ENCODE peak calls at places on chromosome X, in seven cellular contexts. One of them, this sample, is unnamed.

GRCh38 chrX:10414872-10415703 is 205.3 kb downstream of the MID1 start:
- DNase-seq in HL-60: no peak
- DNase-seq in upper lobe of left lung: no peak
- DNase-seq in GM12892: no peak
- DNase-seq in breast epithelium: no peak
- DNase-seq in spleen: no peak
- DNase-seq in sigmoid colon: no peak
- DNase-seq in this sample: no peak

GRCh38 chrX:81414630-81415029 is 212.7 kb downstream of the SH3BGRL start:
- DNase-seq in sigmoid colon: no peak
- DNase-seq in spleen: no peak
- DNase-seq in breast epithelium: no peak
- DNase-seq in HL-60: no peak
- DNase-seq in upper lobe of left lung: no peak
- DNase-seq in GM12892: no peak
- DNase-seq in this sample: no peak

GRCh38 chrX:150767475-150768131 is 74.4 kb downstream of the MTMR1 start:
- DNase-seq in breast epithelium: no peak
- DNase-seq in HL-60: peak; percentile 63
- DNase-seq in upper lobe of left lung: no peak
- DNase-seq in sigmoid colon: no peak
- DNase-seq in GM12892: no peak
- DNase-seq in spleen: no peak
- DNase-seq in this sample: no peak

GRCh38 chrX:153828723-153829548 is 1.4 kb downstream of the PDZD4 start:
- DNase-seq in GM12892: no peak
- DNase-seq in breast epithelium: no peak
- DNase-seq in spleen: peak; percentile 64
- DNase-seq in sigmoid colon: peak; percentile 52
- DNase-seq in HL-60: no peak
- DNase-seq in upper lobe of left lung: peak; percentile 34
- DNase-seq in this sample: no peak

GRCh38 chrX:17563076-17563475 is 174.2 kb upstream of the SCML1 start:
- DNase-seq in HL-60: no peak
- DNase-seq in upper lobe of left lung: no peak
- DNase-seq in GM12892: no peak
- DNase-seq in spleen: no peak
- DNase-seq in breast epithelium: no peak
- DNase-seq in sigmoid colon: no peak
- DNase-seq in this sample: no peak

GRCh38 chrX:41921492-41922124 is 1.7 kb downstream of the CASK start:
- DNase-seq in sigmoid colon: no peak
- DNase-seq in upper lobe of left lung: no peak
- DNase-seq in breast epithelium: no peak
- DNase-seq in spleen: no peak
- DNase-seq in HL-60: peak; percentile 58
- DNase-seq in GM12892: no peak
- DNase-seq in this sample: no peak

GRCh38 chrX:141619336-141619735 is 29.8 kb downstream of the SPANXA2 start:
- DNase-seq in spleen: no peak
- DNase-seq in upper lobe of left lung: no peak
- DNase-seq in breast epithelium: no peak
- DNase-seq in HL-60: no peak
- DNase-seq in sigmoid colon: no peak
- DNase-seq in GM12892: no peak
- DNase-seq in this sample: no peak

GRCh38 chrX:133859336-133859735 is 126.1 kb downstream of the GPC3 start:
- DNase-seq in breast epithelium: no peak
- DNase-seq in spleen: no peak
- DNase-seq in sigmoid colon: no peak
- DNase-seq in HL-60: no peak
- DNase-seq in upper lobe of left lung: no peak
- DNase-seq in GM12892: no peak
- DNase-seq in this sample: no peak

GRCh38 chrX:42028113-42028512 is 104.8 kb upstream of the CASK start:
- DNase-seq in breast epithelium: no peak
- DNase-seq in spleen: no peak
- DNase-seq in GM12892: no peak
- DNase-seq in upper lobe of left lung: no peak
- DNase-seq in HL-60: no peak
- DNase-seq in sigmoid colon: no peak
- DNase-seq in this sample: no peak

GRCh38 chrX:15072880-15073279 is 197.0 kb downstream of the ASB9 start:
- DNase-seq in sigmoid colon: no peak
- DNase-seq in GM12892: no peak
- DNase-seq in HL-60: no peak
- DNase-seq in upper lobe of left lung: no peak
- DNase-seq in spleen: no peak
- DNase-seq in breast epithelium: no peak
- DNase-seq in this sample: no peak

GRCh38 chrX:119784747-119785446 is 6.5 kb downstream of the RPL39 start:
- DNase-seq in breast epithelium: no peak
- DNase-seq in sigmoid colon: no peak
- DNase-seq in HL-60: peak; percentile 72
- DNase-seq in upper lobe of left lung: no peak
- DNase-seq in GM12892: no peak
- DNase-seq in spleen: peak; percentile 77
- DNase-seq in this sample: no peak

GRCh38 chrX:119194631-119195030 is 41.5 kb upstream of the PGRMC1 start:
- DNase-seq in sigmoid colon: no peak
- DNase-seq in spleen: no peak
- DNase-seq in HL-60: no peak
- DNase-seq in upper lobe of left lung: no peak
- DNase-seq in GM12892: no peak
- DNase-seq in breast epithelium: no peak
- DNase-seq in this sample: no peak

GRCh38 chrX:130091976-130092522 is 18.2 kb downstream of the ELF4 start:
- DNase-seq in GM12892: peak; percentile 90
- DNase-seq in spleen: peak; percentile 97
- DNase-seq in sigmoid colon: no peak
- DNase-seq in breast epithelium: no peak
- DNase-seq in upper lobe of left lung: peak; percentile 71
- DNase-seq in HL-60: peak; percentile 95
- DNase-seq in this sample: no peak

GRCh38 chrX:2299871-2300270 is 200.9 kb downstream of the DHRSX start:
- DNase-seq in GM12892: no peak
- DNase-seq in spleen: no peak
- DNase-seq in HL-60: no peak
- DNase-seq in breast epithelium: no peak
- DNase-seq in sigmoid colon: no peak
- DNase-seq in upper lobe of left lung: no peak
- DNase-seq in this sample: no peak

GRCh38 chrX:37653397-37654085 is 32.0 kb upstream of the XK start:
- DNase-seq in upper lobe of left lung: no peak
- DNase-seq in GM12892: no peak
- DNase-seq in sigmoid colon: no peak
- DNase-seq in spleen: no peak
- DNase-seq in breast epithelium: no peak
- DNase-seq in HL-60: no peak
- DNase-seq in this sample: no peak

GRCh38 chrX:121000589-121000988 is 15.0 kb upstream of the CT47A1 start:
- DNase-seq in upper lobe of left lung: no peak
- DNase-seq in breast epithelium: no peak
- DNase-seq in spleen: no peak
- DNase-seq in HL-60: no peak
- DNase-seq in GM12892: no peak
- DNase-seq in sigmoid colon: no peak
- DNase-seq in this sample: no peak

GRCh38 chrX:7204619-7205018 is 56.7 kb upstream of the PUDP start:
- DNase-seq in spleen: no peak
- DNase-seq in upper lobe of left lung: no peak
- DNase-seq in HL-60: no peak
- DNase-seq in breast epithelium: no peak
- DNase-seq in sigmoid colon: no peak
- DNase-seq in GM12892: no peak
- DNase-seq in this sample: no peak

GRCh38 chrX:13376857-13377441 is 57.1 kb upstream of the ATXN3L start:
- DNase-seq in HL-60: no peak
- DNase-seq in breast epithelium: peak; percentile 47
- DNase-seq in sigmoid colon: no peak
- DNase-seq in GM12892: no peak
- DNase-seq in spleen: no peak
- DNase-seq in upper lobe of left lung: no peak
- DNase-seq in this sample: no peak

GRCh38 chrX:30735839-30736238 is 82.6 kb downstream of the GK start:
- DNase-seq in upper lobe of left lung: no peak
- DNase-seq in HL-60: peak; percentile 70
- DNase-seq in sigmoid colon: no peak
- DNase-seq in spleen: no peak
- DNase-seq in GM12892: peak; percentile 6
- DNase-seq in breast epithelium: no peak
- DNase-seq in this sample: no peak

GRCh38 chrX:145821291-145821897 is 3.8 kb downstream of the SLITRK2 start:
- DNase-seq in GM12892: no peak
- DNase-seq in upper lobe of left lung: peak; percentile 50
- DNase-seq in sigmoid colon: no peak
- DNase-seq in breast epithelium: no peak
- DNase-seq in spleen: no peak
- DNase-seq in HL-60: no peak
- DNase-seq in this sample: no peak

GRCh38 chrX:119686087-119686639 is 6.8 kb downstream of the SEPTIN6 start:
- DNase-seq in GM12892: no peak
- DNase-seq in breast epithelium: no peak
- DNase-seq in upper lobe of left lung: no peak
- DNase-seq in spleen: peak; percentile 79
- DNase-seq in sigmoid colon: no peak
- DNase-seq in HL-60: no peak
- DNase-seq in this sample: no peak

GRCh38 chrX:27924261-27924660 is 57.0 kb downstream of the DCAF8L1 start:
- DNase-seq in sigmoid colon: no peak
- DNase-seq in upper lobe of left lung: no peak
- DNase-seq in GM12892: no peak
- DNase-seq in breast epithelium: no peak
- DNase-seq in HL-60: no peak
- DNase-seq in spleen: no peak
- DNase-seq in this sample: no peak

GRCh38 chrX:43655151-43655676 is 885 bp upstream of the MAOA start:
- DNase-seq in HL-60: no peak
- DNase-seq in spleen: no peak
- DNase-seq in GM12892: no peak
- DNase-seq in sigmoid colon: peak; percentile 76
- DNase-seq in breast epithelium: peak; percentile 20
- DNase-seq in upper lobe of left lung: no peak
- DNase-seq in this sample: no peak

GRCh38 chrX:43661521-43662240 is 5.6 kb downstream of the MAOA start:
- DNase-seq in GM12892: no peak
- DNase-seq in upper lobe of left lung: no peak
- DNase-seq in sigmoid colon: no peak
- DNase-seq in breast epithelium: no peak
- DNase-seq in HL-60: no peak
- DNase-seq in spleen: no peak
- DNase-seq in this sample: no peak

GRCh38 chrX:43654431-43655150 is 1.5 kb upstream of the MAOA start:
- DNase-seq in spleen: peak; percentile 96
- DNase-seq in GM12892: peak; percentile 61
- DNase-seq in upper lobe of left lung: peak; percentile 96
- DNase-seq in breast epithelium: peak; percentile 92
- DNase-seq in HL-60: peak; percentile 85
- DNase-seq in sigmoid colon: peak; percentile 97
- DNase-seq in this sample: peak; percentile 96

DNA sequence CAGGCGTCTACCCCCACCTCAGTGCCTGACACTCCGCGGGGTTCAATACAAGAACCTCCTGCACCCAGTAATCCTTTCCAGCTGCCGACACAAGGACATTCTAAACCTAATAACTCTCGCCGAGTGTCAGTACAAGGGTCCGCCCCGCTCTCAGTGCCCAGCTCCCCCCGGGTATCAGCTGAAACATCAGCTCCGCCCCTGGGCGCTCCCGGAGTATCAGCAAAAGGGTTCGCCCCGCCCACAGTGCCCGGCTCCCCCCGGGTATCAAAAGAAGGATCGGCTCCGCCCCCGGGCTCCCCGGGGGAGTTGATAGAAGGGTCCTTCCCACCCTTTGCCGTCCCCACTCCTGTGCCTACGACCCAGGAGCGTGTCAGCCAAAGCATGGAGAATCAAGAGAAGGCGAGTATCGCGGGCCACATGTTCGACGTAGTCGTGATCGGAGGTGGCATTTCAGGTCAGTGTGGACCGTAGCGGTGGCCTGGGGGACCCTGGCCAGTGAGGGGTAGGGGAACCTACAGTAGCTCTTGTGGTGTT is at the start of gene MAOA:
- DNase-seq in spleen: peak; percentile 83
- DNase-seq in sigmoid colon: peak; percentile 92
- DNase-seq in GM12892: no peak
- DNase-seq in HL-60: no peak
- DNase-seq in upper lobe of left lung: peak; percentile 89
- DNase-seq in breast epithelium: peak; percentile 66
- DNase-seq in this sample: peak; percentile 94
- TF ChIP-seq POLR2AphosphoS5 in spleen: peak; percentile 50
- TF ChIP-seq POLR2AphosphoS5 in sigmoid colon: peak; percentile 86
- TF ChIP-seq POLR2AphosphoS5 in GM12892: no peak
- TF ChIP-seq POLR2AphosphoS5 in HL-60: no peak
- TF ChIP-seq POLR2AphosphoS5 in upper lobe of left lung: no peak
- TF ChIP-seq POLR2AphosphoS5 in breast epithelium: no peak
- TF ChIP-seq POLR2AphosphoS5 in this sample: peak; percentile 64

DNA sequence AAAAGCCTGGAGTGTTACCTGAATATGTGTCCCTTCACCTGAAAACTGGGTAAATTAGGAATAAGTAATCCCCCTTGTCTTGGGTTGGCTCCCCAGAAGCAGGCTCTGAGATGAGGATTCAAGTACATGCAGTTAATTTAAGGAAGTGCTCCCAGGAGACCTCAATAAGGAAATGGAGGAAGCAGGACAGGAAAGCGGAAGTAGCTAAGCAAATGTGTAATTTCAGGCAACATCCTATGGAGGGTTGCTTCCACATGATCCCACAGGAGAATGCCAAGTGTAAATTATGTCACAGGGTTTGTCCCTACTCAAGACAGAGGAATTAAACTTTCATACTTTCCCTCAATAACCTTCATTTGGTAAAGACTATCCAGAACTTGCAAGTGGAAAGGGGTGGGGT is 48.1 kb upstream of the ARHGEF6 start:
- DNase-seq in upper lobe of left lung: no peak
- DNase-seq in GM12892: no peak
- DNase-seq in breast epithelium: no peak
- DNase-seq in sigmoid colon: no peak
- DNase-seq in spleen: no peak
- DNase-seq in HL-60: peak; percentile 56
- DNase-seq in this sample: no peak
- TF ChIP-seq POLR2AphosphoS5 in upper lobe of left lung: no peak
- TF ChIP-seq POLR2AphosphoS5 in GM12892: no peak
- TF ChIP-seq POLR2AphosphoS5 in breast epithelium: no peak
- TF ChIP-seq POLR2AphosphoS5 in sigmoid colon: no peak
- TF ChIP-seq POLR2AphosphoS5 in spleen: no peak
- TF ChIP-seq POLR2AphosphoS5 in HL-60: no peak
- TF ChIP-seq POLR2AphosphoS5 in this sample: no peak

GRCh38 chrX:152070186-152070585 is 68.2 kb downstream of the MAGEA10 start:
- DNase-seq in upper lobe of left lung: no peak
- DNase-seq in HL-60: no peak
- DNase-seq in sigmoid colon: no peak
- DNase-seq in breast epithelium: no peak
- DNase-seq in spleen: no peak
- DNase-seq in GM12892: no peak
- DNase-seq in this sample: no peak
- TF ChIP-seq POLR2AphosphoS5 in upper lobe of left lung: no peak
- TF ChIP-seq POLR2AphosphoS5 in HL-60: no peak
- TF ChIP-seq POLR2AphosphoS5 in sigmoid colon: no peak
- TF ChIP-seq POLR2AphosphoS5 in breast epithelium: no peak
- TF ChIP-seq POLR2AphosphoS5 in spleen: no peak
- TF ChIP-seq POLR2AphosphoS5 in GM12892: no peak
- TF ChIP-seq POLR2AphosphoS5 in this sample: no peak

GRCh38 chrX:24124227-24124799 is 25.2 kb upstream of the ZFX start:
- DNase-seq in spleen: no peak
- DNase-seq in HL-60: no peak
- DNase-seq in breast epithelium: no peak
- DNase-seq in sigmoid colon: no peak
- DNase-seq in GM12892: no peak
- DNase-seq in upper lobe of left lung: no peak
- DNase-seq in this sample: no peak
- TF ChIP-seq POLR2AphosphoS5 in spleen: no peak
- TF ChIP-seq POLR2AphosphoS5 in HL-60: no peak
- TF ChIP-seq POLR2AphosphoS5 in breast epithelium: no peak
- TF ChIP-seq POLR2AphosphoS5 in sigmoid colon: no peak
- TF ChIP-seq POLR2AphosphoS5 in GM12892: no peak
- TF ChIP-seq POLR2AphosphoS5 in upper lobe of left lung: no peak
- TF ChIP-seq POLR2AphosphoS5 in this sample: no peak

This sample was measured in esophagus muscularis mucosa.